ENCODE peak calls at places on chromosome 18, in eight cellular contexts. H, Y, I, O, C, K, J and V are unnamed samples.

GRCh38 chr18:36316246-36316645 is 18.7 kb downstream of the FHOD3 start:
- DNase-seq in H (no peak), Y (no peak), I (no peak), O (no peak), C (no peak), K (no peak), J (no peak), V (no peak)

GRCh38 chr18:79942211-79942610 is 9.2 kb downstream of the SLC66A2 start:
- DNase-seq in H (no peak), Y (no peak), I (no peak), O (no peak), C (no peak), K (no peak), J (no peak), V (no peak)

GRCh38 chr18:46449033-46449432 is 208.0 kb downstream of the LOXHD1 start:
- DNase-seq in H (no peak), Y (no peak), I (peak), O (no peak), C (no peak), K (no peak), J (no peak), V (no peak)

GRCh38 chr18:75837316-75837715 is 409.8 kb upstream of the SMIM21 start:
- DNase-seq in H (no peak), Y (no peak), I (no peak), O (no peak), C (no peak), K (no peak), J (no peak), V (no peak)

GRCh38 chr18:77133920-77134496 is 1.4 kb upstream of the MBP start:
- DNase-seq in H (no peak), Y (no peak), I (no peak), O (peak), C (no peak), K (peak), J (no peak), V (no peak)

GRCh38 chr18:49585781-49586663 is 24.2 kb downstream of the LIPG start:
- DNase-seq in H (no peak), Y (no peak), I (no peak), O (no peak), C (no peak), K (peak), J (no peak), V (no peak)

GRCh38 chr18:63445067-63445466 is 22.8 kb upstream of the VPS4B start:
- DNase-seq in H (no peak), Y (no peak), I (no peak), O (peak), C (no peak), K (no peak), J (no peak), V (no peak)

GRCh38 chr18:57764087-57764486 is 39.0 kb downstream of the ATP8B1 start:
- DNase-seq in H (no peak), Y (no peak), I (no peak), O (no peak), C (no peak), K (no peak), J (no peak), V (no peak)

GRCh38 chr18:48328473-48329205 is 80.5 kb downstream of the ZBTB7C start:
- DNase-seq in H (peak), Y (no peak), I (peak), O (no peak), C (no peak), K (no peak), J (no peak), V (no peak)

GRCh38 chr18:43312891-43313290 is 35.6 kb upstream of the SYT4 start:
- DNase-seq in H (no peak), Y (no peak), I (no peak), O (no peak), C (no peak), K (no peak), J (no peak), V (no peak)

GRCh38 chr18:832085-832681 is 20.1 kb upstream of the YES1 start:
- DNase-seq in H (no peak), Y (no peak), I (no peak), O (no peak), C (no peak), K (peak), J (no peak), V (no peak)

GRCh38 chr18:39380186-39380714 is 1814.7 kb upstream of the CELF4 start:
- DNase-seq in H (no peak), Y (no peak), I (no peak), O (no peak), C (no peak), K (peak), J (no peak), V (no peak)

GRCh38 chr18:10522574-10522973 is 3.3 kb upstream of the NAPG start:
- DNase-seq in H (no peak), Y (no peak), I (no peak), O (no peak), C (no peak), K (no peak), J (no peak), V (no peak)

GRCh38 chr18:12308386-12309100 is 502 bp downstream of the TUBB6 start:
- DNase-seq in H (peak), Y (peak), I (peak), O (peak), C (no peak), K (peak), J (no peak), V (no peak)

GRCh38 chr18:62571648-62572047 is 48.8 kb downstream of the ZCCHC2 start:
- DNase-seq in H (no peak), Y (no peak), I (no peak), O (no peak), C (no peak), K (no peak), J (no peak), V (no peak)

GRCh38 chr18:50051288-50051687 is 143.7 kb downstream of the MYO5B start:
- DNase-seq in H (no peak), Y (no peak), I (no peak), O (no peak), C (no peak), K (peak), J (no peak), V (no peak)

GRCh38 chr18:75407468-75408437 is 19.8 kb downstream of the SMIM21 start:
- DNase-seq in H (peak), Y (peak), I (peak), O (no peak), C (no peak), K (peak), J (no peak), V (no peak)

GRCh38 chr18:36663312-36663711 is 165.5 kb downstream of the TPGS2 start:
- DNase-seq in H (peak), Y (no peak), I (no peak), O (no peak), C (no peak), K (no peak), J (no peak), V (no peak)

GRCh38 chr18:23032030-23032582 is 99.0 kb downstream of the RBBP8 start:
- DNase-seq in H (peak), Y (peak), I (peak), O (no peak), C (no peak), K (peak), J (no peak), V (no peak)